ENCODE peak calls at places on chromosomes 12 and 14, in five cellular contexts. P is bronchial epithelial cell; Q is IMR-90; Y is CD4-positive, CD25-positive, alpha-beta regulatory T cell; X is adrenal gland. C is an unnamed sample. For H3K27me3, the result is how much of the 10 kb centered on the place peaks cover.

GRCh38 chr12:129984097-129984496 is 80.3 kb upstream of the TMEM132D start:
- DNase-seq in X (no peak), Y (no peak), P (no peak), Q (no peak), C (no peak)

GRCh38 chr14:73744874-73745529 is 30.8 kb upstream of the PNMA1 start:
- DNase-seq in Q (no peak), X (no peak), P (peak), Y (no peak), C (no peak)

GRCh38 chr12:21891763-21892217 is 49.4 kb downstream of the ABCC9 start:
- DNase-seq in X (no peak), Q (no peak), P (no peak), Y (no peak), C (peak)

GRCh38 chr14:31787377-31787776 is 226.2 kb downstream of the NUBPL start:
- DNase-seq in P (peak), X (no peak), Y (no peak), Q (peak), C (no peak)

GRCh38 chr14:95683793-95684192 is 2.4 kb upstream of the TCL1B start:
- DNase-seq in X (no peak), P (no peak), Y (peak), Q (no peak), C (no peak)

GRCh38 chr14:41257476-41257875 is 349.2 kb upstream of the LRFN5 start:
- DNase-seq in Y (no peak), X (no peak), Q (no peak), P (no peak), C (no peak)

GRCh38 chr14:103343905-103344797 is 10.1 kb downstream of the EIF5 start:
- DNase-seq in P (no peak), Q (no peak), X (no peak), Y (no peak), C (no peak)

GRCh38 chr12:69240625-69240984 is 1.2 kb downstream of the CPSF6 start:
- DNase-seq in P (peak), Y (peak), Q (peak), X (no peak), C (no peak)

GRCh38 chr12:50615534-50616296 is 110.9 kb downstream of the DIP2B start:
- DNase-seq in X (no peak), Q (peak), P (peak), Y (no peak), C (no peak)

GRCh38 chr14:92930737-92931602 is 8.0 kb downstream of the CHGA start:
- DNase-seq in X (no peak), P (peak), Y (no peak), Q (no peak), C (no peak)

GRCh38 chr14:26255213-26255612 is 342.6 kb downstream of the NOVA1 start:
- DNase-seq in X (no peak), P (peak), Q (peak), Y (no peak), C (peak)

GRCh38 chr12:32549675-32550079 is 129.4 kb upstream of the DNM1L start:
- DNase-seq in Y (no peak), P (no peak), X (peak), Q (peak), C (no peak)

GRCh38 chr12:100450726-100451125 is 22.9 kb upstream of the NR1H4 start:
- DNase-seq in Q (no peak), X (peak), P (peak), Y (no peak), C (no peak)

GRCh38 chr12:110582286-110583136 is 607 bp downstream of the PPTC7 start:
- DNase-seq in X (peak), Y (peak), P (peak), Q (peak), C (peak)

GRCh38 chr14:90846511-90846910 is 30.3 kb upstream of the TTC7B start:
- DNase-seq in P (peak), Y (no peak), X (no peak), Q (peak), C (no peak)

GRCh38 chr14:60094306-60094897 is 2.7 kb downstream of the PCNX4 start:
- DNase-seq in Q (peak), Y (no peak), P (peak), X (peak), C (no peak)

GRCh38 chr12:118164798-118165486 is 29.0 kb downstream of the PEBP1 start:
- DNase-seq in Y (no peak), Q (peak), X (peak), P (peak), C (no peak)

GRCh38 chr14:74712499-74713394 is at the start of the genes AREL1 and FCF1:
- DNase-seq in X (peak), P (peak), Y (peak), Q (peak), C (peak)

GRCh38 chr12:4193821-4194220 is 79.7 kb upstream of the CCND2 start:
- DNase-seq in Y (no peak), X (no peak), Q (no peak), P (no peak), C (no peak)

GRCh38 chr14:91265404-91265803 is 20.9 kb upstream of the GPR68 start:
- DNase-seq in Q (no peak), X (no peak), P (peak), Y (no peak), C (no peak)

GRCh38 chr14:32472512-32473472 is 143.7 kb downstream of the AKAP6 start:
- DNase-seq in Q (peak), P (peak), Y (no peak), X (no peak), C (no peak)

GRCh38 chr14:104422301-104423223 is 157.0 kb upstream of the C14orf180 start:
- DNase-seq in X (no peak), Y (no peak), P (no peak), Q (no peak), C (no peak)

GRCh38 chr14:99654235-99655000 is 9.5 kb downstream of the HHIPL1 start:
- DNase-seq in P (peak), Q (peak), X (peak), Y (no peak), C (peak)

GRCh38 chr14:54830650-54831049 is 72.0 kb downstream of the GCH1 start:
- DNase-seq in Q (no peak), X (no peak), Y (no peak), P (no peak), C (no peak)

GRCh38 chr12:132285991-132286681 is 43.3 kb downstream of the GALNT9 start:
- DNase-seq in P (peak), Y (no peak), Q (peak), X (peak), C (peak)

GRCh38 chr14:55316528-55316927 is 45.3 kb downstream of the FBXO34 start:
- DNase-seq in P (no peak), Y (no peak), X (no peak), Q (no peak), C (no peak)

GRCh38 chr14:64158608-64159007 is 135.6 kb downstream of the ESR2 start:
- DNase-seq in Q (no peak), X (no peak), Y (no peak), P (no peak), C (no peak)

GRCh38 chr14:37587881-37588666 is 7.0 kb downstream of the FOXA1 start:
- DNase-seq in P (peak), X (no peak), Q (no peak), Y (no peak), C (no peak)

GRCh38 chr12:105741786-105742566 is 396.8 kb downstream of the NUAK1 start:
- DNase-seq in Q (peak), X (no peak), Y (no peak), P (peak), C (no peak)

GRCh38 chr14:26281280-26281998 is 316.4 kb downstream of the NOVA1 start:
- DNase-seq in Y (no peak), P (peak), Q (peak), X (peak), C (no peak)

GRCh38 chr12:14989790-14990189 is 16.9 kb downstream of the PDE6H start:
- DNase-seq in X (no peak), Y (no peak), P (no peak), Q (no peak), C (no peak)

GRCh38 chr14:30443368-30444007 is 115.5 kb upstream of the G2E3 start:
- DNase-seq in Q (peak), Y (no peak), P (peak), X (no peak), C (no peak)

GRCh38 chr14:94021001-94021400 is 5.1 kb upstream of the OTUB2 start:
- DNase-seq in Q (peak), P (peak), X (no peak), Y (no peak), C (no peak)

GRCh38 chr12:64891629-64892028 is 67.2 kb downstream of the TBC1D30 start:
- DNase-seq in Y (no peak), Q (no peak), P (no peak), X (no peak), C (no peak)

GRCh38 chr14:105067140-105067968 is 2.1 kb upstream of the GPR132 start:
- DNase-seq in Y (no peak), P (peak), Q (peak), X (no peak), C (no peak)

GRCh38 chr14:25215607-25216006 is 165.7 kb upstream of the STXBP6 start:
- DNase-seq in Y (no peak), P (peak), X (no peak), Q (no peak), C (no peak)

GRCh38 chr14:25226214-25226613 is 176.3 kb upstream of the STXBP6 start:
- DNase-seq in Y (no peak), X (no peak), Q (no peak), P (no peak), C (no peak)

DNA sequence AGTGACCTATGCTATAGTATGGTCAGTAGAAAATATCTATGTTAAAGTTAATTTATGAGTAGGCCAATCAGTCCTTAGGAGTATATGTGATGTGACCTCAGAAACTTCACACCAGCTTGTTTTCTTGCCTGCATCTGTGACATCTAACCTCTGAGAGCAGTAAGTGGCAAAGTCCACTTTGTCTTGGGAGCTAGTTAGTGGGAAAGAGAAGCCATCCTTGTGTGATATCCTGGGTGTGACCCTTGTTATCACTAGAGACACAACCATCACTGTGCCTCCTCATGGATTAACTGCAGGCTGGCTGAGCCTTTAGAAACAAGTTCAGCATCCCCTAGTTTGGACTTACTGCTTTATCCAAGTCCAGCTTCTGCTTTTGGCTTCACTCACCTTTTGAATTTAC is 170.6 kb upstream of the STXBP6 start:
- DNase-seq in X (no peak), Y (no peak), P (no peak), Q (no peak), C (no peak)
- H3K27me3 ChIP-seq in X (under half), Y (under half), P (under half), Q (under half), C (under half)

GRCh38 chr12:114481200-114481535 is 75.2 kb upstream of the TBX5 start:
- DNase-seq in Q (no peak), X (no peak), Y (no peak), P (no peak), C (no peak)

GRCh38 chr12:114483996-114484395 is 78.1 kb upstream of the TBX5 start:
- DNase-seq in Y (no peak), Q (no peak), X (no peak), P (no peak), C (no peak)

GRCh38 chr12:114478891-114479290 is 72.9 kb upstream of the TBX5 start:
- DNase-seq in X (no peak), Q (no peak), P (no peak), Y (no peak), C (no peak)

GRCh38 chr12:114479831-114480230 is 73.9 kb upstream of the TBX5 start:
- DNase-seq in Y (no peak), P (peak), X (no peak), Q (no peak), C (no peak)

DNA sequence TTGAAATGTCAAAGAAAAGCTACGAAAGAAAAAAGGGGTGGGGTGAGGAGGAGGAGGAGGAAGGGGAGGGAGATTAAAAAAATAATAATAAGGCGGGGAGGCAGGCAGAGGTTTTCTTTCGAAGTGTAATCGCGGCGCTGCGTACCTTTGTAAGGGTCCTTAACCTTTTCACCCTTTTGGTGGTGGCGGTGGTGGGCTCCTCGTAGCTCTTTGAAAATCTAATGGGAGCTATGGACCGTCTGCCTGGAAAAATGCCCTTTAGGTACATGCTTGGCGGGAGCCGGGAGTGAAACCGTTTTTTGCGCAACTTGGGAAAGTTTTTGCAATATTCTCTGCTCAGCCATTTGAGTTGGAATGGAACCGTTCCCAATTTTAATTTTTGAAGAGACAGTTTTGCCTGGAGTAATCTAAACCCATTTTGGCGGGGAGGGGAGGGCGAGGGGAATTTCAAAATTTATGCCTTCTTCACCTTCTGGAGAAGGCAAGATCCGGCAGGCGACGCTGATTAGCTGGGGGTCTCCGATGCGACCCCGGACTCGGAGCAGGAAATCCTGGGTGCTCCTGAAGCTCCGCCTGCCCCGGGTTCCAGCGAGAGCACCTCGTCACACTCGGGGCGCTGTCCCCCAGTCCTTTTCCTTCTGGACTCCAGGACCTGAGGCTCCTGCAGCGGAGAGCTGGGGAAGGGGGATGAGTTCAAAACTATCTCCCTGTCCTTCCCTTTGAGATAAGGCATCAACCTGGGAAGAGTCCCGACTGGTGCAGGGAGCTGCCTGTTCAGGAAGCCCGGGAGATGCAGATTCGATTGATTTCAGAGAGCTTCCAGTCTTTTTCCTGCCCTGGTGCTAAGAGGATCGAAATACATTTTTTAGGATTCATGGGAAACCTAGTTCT is 74.6 kb upstream of the TBX5 start:
- DNase-seq in X (no peak), Q (peak), P (no peak), Y (no peak), C (no peak)
- H3K27me3 ChIP-seq in X (half or more), Q (under half), P (under half), Y (under half), C (under half)

GRCh38 chr12:57216931-57217871 is 607 bp downstream of the NXPH4 start:
- DNase-seq in Y (peak), P (no peak), X (no peak), Q (no peak), C (no peak)
- H3K27me3 ChIP-seq in Y (under half), P (under half), X (half or more), Q (half or more), C (under half)

GRCh38 chr14:52552063-52552988 is at the start of the genes GPR137C and TXNDC16:
- DNase-seq in Y (peak), P (peak), X (peak), Q (peak), C (peak)
- H3K27me3 ChIP-seq in Y (under half), P (under half), X (under half), Q (under half), C (under half)

GRCh38 chr12:53985900-53986685 is 1.1 kb downstream of the HOXC10 start:
- DNase-seq in X (no peak), Y (no peak), Q (no peak), P (no peak), C (no peak)
- H3K27me3 ChIP-seq in X (half or more), Y (half or more), Q (half or more), P (half or more), C (under half)

GRCh38 chr12:57129311-57130288 is 1.3 kb downstream of the LRP1 start:
- DNase-seq in X (peak), P (peak), Q (no peak), Y (no peak), C (peak)

GRCh38 chr12:57127101-57127709 is 1.1 kb upstream of the LRP1 start:
- DNase-seq in Y (peak), P (peak), Q (no peak), X (peak), C (peak)

GRCh38 chr12:57128519-57129247 is 400 bp downstream of the LRP1 start:
- DNase-seq in X (no peak), Q (no peak), Y (no peak), P (no peak), C (peak)

GRCh38 chr12:57126561-57126960 is 1.7 kb upstream of the LRP1 start:
- DNase-seq in P (peak), Y (no peak), X (no peak), Q (no peak), C (peak)

DNA sequence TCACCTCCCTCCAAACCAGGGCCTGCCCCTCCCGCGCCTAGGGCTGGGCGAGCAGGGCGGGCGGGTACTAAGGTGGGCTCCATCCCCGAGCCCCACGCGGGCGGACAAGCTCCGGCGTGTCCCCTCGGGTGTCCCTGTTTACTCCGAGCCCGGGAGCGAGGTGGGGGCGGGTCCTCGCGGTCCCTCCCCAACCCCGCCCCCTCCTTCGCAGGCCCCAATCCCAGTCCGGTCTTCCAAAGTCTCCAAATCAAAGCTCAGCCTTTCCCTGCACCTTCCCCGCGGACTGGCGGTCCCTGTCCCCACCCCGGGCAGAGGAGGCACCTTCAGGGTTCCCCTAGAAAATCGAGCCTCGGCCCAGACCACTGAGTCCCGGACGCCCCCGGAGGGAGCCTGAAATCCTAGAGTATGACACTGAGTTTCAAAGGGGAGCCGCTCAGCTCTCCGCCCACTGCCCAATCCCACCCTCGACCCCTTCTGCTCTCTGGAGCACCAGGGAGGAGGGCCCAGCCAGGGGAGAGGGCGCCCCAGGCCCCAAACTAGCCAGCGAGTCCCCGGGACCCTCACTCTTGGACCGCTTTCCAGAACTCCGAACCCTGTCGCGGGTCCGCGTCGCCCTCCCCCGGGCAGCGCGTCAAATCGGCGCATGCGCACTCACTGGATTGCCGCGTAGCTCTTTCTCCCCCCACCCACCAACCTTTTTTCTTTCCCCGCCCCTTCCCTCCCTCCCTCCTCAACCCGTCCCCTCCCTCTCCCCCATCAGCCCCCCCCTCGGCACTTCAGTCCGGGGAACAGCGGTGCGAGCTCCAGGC is at the start of gene LRP1:
- DNase-seq in X (peak), Q (peak), Y (peak), P (peak), C (peak)
- H3K27me3 ChIP-seq in X (under half), Q (under half), Y (under half), P (under half), C (under half)

GRCh38 chr12:54002278-54002914 is 2.4 kb downstream of the HOXC9 start:
- DNase-seq in Y (no peak), Q (no peak), P (no peak), X (no peak), C (no peak)
- H3K27me3 ChIP-seq in Y (half or more), Q (half or more), P (half or more), X (under half), C (under half)

DNA sequence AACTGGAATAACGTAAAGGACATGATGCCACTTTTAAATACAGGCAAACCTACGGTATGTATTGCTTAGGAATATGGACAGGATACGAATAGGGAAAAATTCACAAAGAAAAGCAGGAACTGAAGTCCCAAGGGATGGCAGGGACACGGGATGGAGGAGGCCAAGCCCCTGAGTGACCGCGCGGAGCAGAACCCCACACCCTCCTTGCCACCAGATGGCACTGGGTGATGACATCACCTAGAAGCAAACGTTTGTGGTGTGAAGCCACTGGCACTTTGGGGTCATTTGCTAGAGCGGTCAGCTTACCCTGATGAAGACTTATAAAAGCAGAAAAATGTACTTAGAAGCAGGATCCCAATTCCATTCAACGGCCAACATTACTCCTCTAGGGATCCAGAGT is 9.4 kb downstream of the DHX37 start:
- DNase-seq in X (no peak), P (no peak), Q (no peak), Y (no peak), C (no peak)
- H3K27me3 ChIP-seq in X (under half), P (under half), Q (under half), Y (under half), C (under half)

C was measured in uterus.